ENCODE peak calls at places on chromosomes 12 and 14, in eight cellular contexts. V is cardiac muscle cell, I is heart left ventricle, U is Peyer's patch, R is left ventricle myocardium inferior, J is HepG2, K is IMR-90, T is fibroblast of lung. S is an unnamed sample.

GRCh38 chr12:14611640-14612203 is 44.0 kb upstream of the PLBD1 start:
- DNase-seq in U (no peak), T (no peak), J (no peak), K (no peak), V (no peak), I (no peak), R (no peak), S (no peak)

GRCh38 chr14:67663633-67664032 is 10.8 kb downstream of the VTI1B start:
- DNase-seq in U (no peak), T (no peak), J (no peak), V (no peak), K (no peak), R (no peak), I (no peak), S (no peak)

GRCh38 chr14:100617715-100618693 is 30.8 kb upstream of the BEGAIN start:
- DNase-seq in R (peak), K (no peak), V (peak), I (peak), T (peak), J (no peak), U (peak), S (no peak)

GRCh38 chr12:26109343-26109841 is 15.4 kb downstream of the BHLHE41 start:
- DNase-seq in R (peak), T (peak), I (peak), K (peak), J (no peak), U (no peak), V (peak), S (peak)

GRCh38 chr14:72906316-72906715 is 12.4 kb upstream of the DPF3 start:
- DNase-seq in J (no peak), U (no peak), R (no peak), K (peak), T (peak), V (peak), I (no peak), S (peak)

GRCh38 chr12:124518051-124518932 is 49.1 kb downstream of the NCOR2 start:
- DNase-seq in U (peak), V (peak), R (peak), K (peak), J (peak), T (peak), I (peak), S (peak)

GRCh38 chr12:92191061-92191460 is 45.4 kb upstream of the BTG1 start:
- DNase-seq in V (peak), K (peak), U (no peak), R (no peak), I (no peak), J (no peak), T (peak), S (no peak)

GRCh38 chr12:63045020-63045860 is 105.8 kb downstream of the AVPR1A start:
- DNase-seq in K (peak), V (peak), I (no peak), U (no peak), T (peak), J (no peak), R (no peak), S (no peak)

GRCh38 chr14:58947816-58948440 is 240.5 kb upstream of the DAAM1 start:
- DNase-seq in I (no peak), V (peak), K (no peak), R (no peak), T (peak), U (no peak), J (no peak), S (no peak)

GRCh38 chr14:71163842-71164500 is 256.7 kb downstream of the PCNX1 start:
- DNase-seq in J (no peak), R (no peak), I (no peak), K (no peak), U (no peak), V (no peak), T (no peak), S (no peak)

GRCh38 chr12:76778358-76778757 is 14.4 kb downstream of the ZDHHC17 start:
- DNase-seq in V (no peak), J (no peak), K (no peak), R (no peak), T (no peak), U (no peak), I (no peak), S (no peak)

GRCh38 chr14:28482644-28483043 is 283.9 kb upstream of the FOXG1 start:
- DNase-seq in U (no peak), J (no peak), V (no peak), I (no peak), R (no peak), T (no peak), K (no peak), S (no peak)

GRCh38 chr14:31411218-31411727 is 9.1 kb downstream of the HEATR5A start:
- DNase-seq in T (peak), U (no peak), V (peak), R (no peak), J (no peak), K (peak), I (no peak), S (no peak)

GRCh38 chr12:124542021-124542941 is 25.1 kb downstream of the NCOR2 start:
- DNase-seq in R (no peak), J (no peak), I (no peak), U (no peak), V (no peak), K (no peak), T (no peak), S (no peak)

GRCh38 chr12:56256326-56256960 is 1.7 kb downstream of the ANKRD52 start:
- DNase-seq in T (no peak), K (peak), V (peak), R (no peak), J (no peak), I (no peak), U (no peak), S (no peak)

GRCh38 chr12:68102163-68102562 is 57.4 kb downstream of the IFNG start:
- DNase-seq in T (no peak), J (no peak), U (no peak), I (no peak), V (no peak), R (no peak), K (no peak), S (no peak)

GRCh38 chr14:87066221-87066817 is 926.7 kb downstream of the GALC start:
- DNase-seq in K (peak), R (no peak), U (no peak), T (peak), I (no peak), J (peak), V (peak), S (no peak)

GRCh38 chr12:41772478-41772877 is 372.2 kb downstream of the GXYLT1 start:
- DNase-seq in U (no peak), I (no peak), K (no peak), J (no peak), R (no peak), T (no peak), V (no peak), S (no peak)

GRCh38 chr12:52005903-52006703 is 643 bp upstream of the TAMALIN start:
- DNase-seq in T (no peak), R (no peak), J (no peak), V (peak), U (no peak), I (peak), K (no peak), S (no peak)

GRCh38 chr14:70808023-70808401 is 1.3 kb downstream of the MAP3K9 start:
- DNase-seq in U (peak), J (peak), R (no peak), T (no peak), V (no peak), K (no peak), I (no peak), S (no peak)

GRCh38 chr12:124661382-124661781 is 94.0 kb upstream of the NCOR2 start:
- DNase-seq in V (no peak), R (no peak), I (no peak), U (no peak), T (no peak), K (no peak), J (no peak), S (no peak)

GRCh38 chr12:87982208-87982607 is 47.0 kb downstream of the C12orf50 start:
- DNase-seq in U (no peak), J (no peak), V (peak), K (peak), R (no peak), T (peak), I (no peak), S (peak)

GRCh38 chr12:80937391-80938238 is at the start of gene LIN7A:
- DNase-seq in I (peak), T (peak), J (peak), U (no peak), V (peak), R (peak), K (peak), S (no peak)

GRCh38 chr12:47905313-47905730 is 528 bp upstream of the VDR start:
- DNase-seq in J (no peak), U (peak), K (no peak), V (no peak), T (no peak), R (peak), I (peak), S (no peak)

GRCh38 chr12:94535614-94535932 is 75.9 kb upstream of the CEP83 start:
- DNase-seq in I (no peak), K (no peak), V (no peak), J (peak), R (no peak), U (no peak), T (no peak), S (no peak)

GRCh38 chr14:100530270-100531072 is 56.7 kb downstream of the BEGAIN start:
- DNase-seq in U (peak), V (no peak), J (no peak), I (no peak), R (peak), T (no peak), K (no peak), S (no peak)

GRCh38 chr12:8564656-8565055 is 24.0 kb upstream of the CLEC4E start:
- DNase-seq in I (no peak), R (no peak), K (no peak), T (no peak), U (no peak), V (no peak), J (no peak), S (no peak)
- H3K4me3 ChIP-seq in I (no peak), R (no peak), K (no peak), T (no peak), U (no peak), V (no peak), J (no peak), S (no peak)

DNA sequence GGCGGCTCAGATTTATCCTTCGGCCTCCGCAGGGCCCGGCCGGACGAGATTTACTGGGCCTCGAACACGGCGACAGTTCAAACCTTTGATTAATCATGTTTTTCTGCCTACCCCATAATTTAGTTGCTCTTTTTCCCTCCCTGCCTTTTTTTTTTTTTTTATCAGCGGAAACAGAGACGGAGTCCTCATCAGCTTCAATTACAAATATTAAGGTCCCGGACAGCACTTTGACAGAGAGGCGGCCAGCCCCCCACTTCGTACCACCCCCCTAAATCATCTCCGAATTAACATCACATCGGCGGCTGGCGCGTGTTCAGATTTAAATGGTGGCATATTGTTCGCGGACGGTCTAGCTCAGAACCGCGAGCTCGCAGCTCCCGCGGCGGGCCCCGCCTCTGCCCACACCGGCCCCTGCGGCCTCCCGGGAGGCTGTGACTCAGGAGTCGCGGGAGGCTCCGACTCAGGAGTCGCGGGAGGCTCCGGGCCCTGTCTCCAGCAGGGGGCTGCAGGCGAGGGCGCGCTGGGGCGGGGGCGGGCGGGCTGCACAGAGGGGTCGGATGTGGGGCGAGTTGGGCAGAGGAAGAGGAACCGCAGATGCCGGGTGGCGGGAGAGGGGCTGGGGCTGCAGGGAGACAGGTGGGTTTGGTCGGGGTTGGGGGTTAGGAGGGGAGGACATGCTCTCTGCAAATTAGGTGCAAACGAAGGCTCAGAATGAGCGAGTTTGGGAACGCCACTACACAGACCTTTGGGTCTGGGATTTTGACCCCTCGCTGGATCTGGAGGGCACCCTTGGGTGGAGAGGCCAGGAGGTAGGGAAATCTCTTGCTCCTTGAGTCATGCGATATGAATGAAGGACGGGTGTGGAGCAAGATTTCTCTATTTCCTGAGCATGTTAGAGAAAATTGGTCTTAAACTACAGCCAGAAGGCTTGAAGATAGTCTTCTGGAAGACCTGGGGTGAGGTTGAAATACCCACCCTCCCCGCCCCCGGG is 19.6 kb upstream of the ATP5MC2 start:
- DNase-seq in V (peak), U (peak), T (peak), K (peak), I (peak), R (no peak), J (no peak), S (no peak)
- H3K4me3 ChIP-seq in V (peak), U (peak), T (no peak), K (no peak), I (peak), R (peak), J (peak), S (peak)

DNA sequence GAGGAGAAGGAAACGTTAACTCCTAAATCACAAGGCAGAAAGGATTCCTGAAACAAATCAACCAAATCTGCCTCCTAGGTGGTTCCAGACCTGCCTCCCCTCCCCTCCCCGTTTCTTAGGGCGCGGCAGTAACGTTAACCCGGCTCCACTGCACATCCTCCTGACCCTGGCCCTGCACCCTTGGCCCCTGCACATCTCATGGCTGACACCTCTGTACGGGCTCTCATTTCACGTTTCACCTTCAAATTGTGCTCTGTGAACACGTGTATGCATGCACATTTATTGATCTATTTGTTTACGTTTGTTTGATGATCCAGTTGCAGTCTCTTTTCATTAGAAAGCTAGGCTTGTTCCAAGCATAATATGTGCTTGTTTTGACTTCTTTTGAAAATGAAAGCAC is 358.1 kb downstream of the ADGRD1 start:
- DNase-seq in R (no peak), I (no peak), K (no peak), V (no peak), J (no peak), T (no peak), U (no peak), S (no peak)
- H3K4me3 ChIP-seq in R (no peak), I (no peak), K (no peak), V (no peak), J (no peak), T (no peak), U (no peak), S (no peak)

DNA sequence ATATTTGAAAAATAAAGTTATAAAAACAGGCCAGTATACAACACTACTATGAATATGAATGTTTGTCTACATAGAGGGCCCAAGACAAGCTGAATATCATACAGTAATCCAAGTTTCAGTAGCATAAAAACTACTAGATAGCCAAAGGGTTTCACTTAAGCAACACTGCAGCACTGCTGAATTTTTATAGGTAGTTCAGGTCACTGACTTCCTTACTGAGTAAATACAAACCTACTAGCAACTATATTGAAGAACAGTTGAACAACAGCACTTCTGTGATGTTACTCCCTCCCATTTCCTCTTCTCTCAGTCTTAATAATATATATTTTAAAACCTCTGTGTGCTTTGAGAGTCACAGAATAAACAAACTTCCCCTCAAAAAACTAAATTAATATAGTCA is 42.7 kb downstream of the GTF2A1 start:
- DNase-seq in I (no peak), K (no peak), R (no peak), J (no peak), V (no peak), T (no peak), U (no peak), S (no peak)
- H3K4me3 ChIP-seq in I (peak), K (no peak), R (peak), J (no peak), V (no peak), T (peak), U (no peak), S (no peak)

GRCh38 chr12:95836185-95836609 is 22.6 kb upstream of the SNRPF start:
- DNase-seq in K (peak), R (no peak), J (no peak), U (no peak), V (peak), T (peak), I (no peak), S (no peak)

GRCh38 chr12:95834572-95834971 is 24.2 kb upstream of the SNRPF start:
- DNase-seq in U (no peak), R (no peak), T (no peak), V (no peak), I (no peak), K (no peak), J (no peak), S (no peak)

GRCh38 chr12:95837240-95838038 is 21.3 kb upstream of the SNRPF start:
- DNase-seq in K (no peak), U (no peak), I (no peak), T (no peak), J (no peak), R (no peak), V (no peak), S (no peak)

GRCh38 chr12:95838125-95838524 is 20.6 kb upstream of the SNRPF start:
- DNase-seq in U (peak), K (peak), J (peak), V (peak), R (no peak), T (peak), I (no peak), S (peak)

GRCh38 chr12:95836630-95837239 is 22.0 kb upstream of the SNRPF start:
- DNase-seq in K (peak), V (peak), J (no peak), U (no peak), T (peak), I (no peak), R (no peak), S (peak)
- H3K4me3 ChIP-seq in K (no peak), V (no peak), J (no peak), U (no peak), T (no peak), I (no peak), R (no peak), S (peak)